ENCODE peak calls at places on chromosomes 1 and 21, in six cellular contexts. T is NCI-H1105, I is endodermal cell, E is hepatocyte, U is cardiac fibroblast, L is T-helper 2 cell. D is an unnamed sample.

GRCh38 chr1:202575906-202576653 is 134.2 kb downstream of the SYT2 start:
- DNase-seq in U (peak), L (no peak), I (no peak), E (no peak), T (no peak), D (no peak)

GRCh38 chr1:186374313-186375151 is 521 bp downstream of the TPR start:
- DNase-seq in T (peak), L (no peak), E (peak), U (peak), I (no peak), D (no peak)

GRCh38 chr1:230280054-230280795 is 145.9 kb downstream of the PGBD5 start:
- DNase-seq in U (no peak), L (no peak), E (no peak), T (no peak), I (no peak), D (no peak)

GRCh38 chr21:31524140-31524539 is 135.4 kb upstream of the SOD1 start:
- DNase-seq in U (no peak), L (no peak), T (no peak), I (peak), E (no peak), D (no peak)

GRCh38 chr1:7172804-7173203 is 387.6 kb downstream of the CAMTA1 start:
- DNase-seq in L (no peak), T (no peak), I (no peak), E (no peak), U (no peak), D (no peak)

GRCh38 chr1:32180186-32181060 is 948 bp downstream of the TXLNA start:
- DNase-seq in I (peak), U (peak), E (peak), T (no peak), L (no peak), D (peak)

GRCh38 chr1:36109041-36109679 is 15.9 kb downstream of the COL8A2 start:
- DNase-seq in E (peak), L (no peak), I (no peak), U (peak), T (no peak), D (no peak)

GRCh38 chr1:4345126-4345525 is 309.3 kb upstream of the AJAP1 start:
- DNase-seq in L (no peak), U (no peak), E (no peak), T (no peak), I (no peak), D (no peak)

GRCh38 chr1:236568285-236568894 is 35.9 kb downstream of the HEATR1 start:
- DNase-seq in U (no peak), L (no peak), E (no peak), T (no peak), I (no peak), D (no peak)

GRCh38 chr1:244273845-244274619 is 177.7 kb downstream of the ADSS2 start:
- DNase-seq in T (no peak), L (no peak), E (peak), U (peak), I (peak), D (no peak)

GRCh38 chr1:11337536-11338350 is 64.7 kb downstream of the UBIAD1 start:
- DNase-seq in L (peak), I (peak), E (peak), U (peak), T (peak), D (peak)

GRCh38 chr21:45102391-45102932 is 28.1 kb downstream of the ADARB1 start:
- DNase-seq in E (no peak), U (peak), T (no peak), L (no peak), I (no peak), D (no peak)

GRCh38 chr1:114670083-114671010 is 498 bp upstream of the DENND2C start:
- DNase-seq in L (peak), T (peak), E (peak), I (peak), U (peak), D (peak)

GRCh38 chr1:99230695-99231094 is 33.6 kb upstream of the PLPPR4 start:
- DNase-seq in L (no peak), I (no peak), T (no peak), U (no peak), E (no peak), D (no peak)

GRCh38 chr21:16198546-16198945 is 468.8 kb downstream of the USP25 start:
- DNase-seq in L (no peak), I (no peak), U (peak), E (no peak), T (no peak), D (no peak)

GRCh38 chr1:90709535-90709934 is 7.6 kb downstream of the BARHL2 start:
- DNase-seq in U (no peak), L (no peak), T (no peak), I (no peak), E (no peak), D (no peak)

GRCh38 chr1:191419842-191420241 is 738.4 kb upstream of the RGS18 start:
- DNase-seq in U (no peak), T (no peak), I (no peak), L (no peak), E (no peak), D (no peak)

GRCh38 chr1:11977625-11978024 is 2.6 kb upstream of the MFN2 start:
- DNase-seq in E (no peak), U (no peak), T (no peak), L (no peak), I (no peak), D (no peak)

GRCh38 chr21:37370152-37371040 is 3.8 kb downstream of the DYRK1A start:
- DNase-seq in T (no peak), L (no peak), E (no peak), U (peak), I (no peak), D (no peak)

GRCh38 chr1:179588425-179589024 is 3.1 kb upstream of the TDRD5 start:
- DNase-seq in U (no peak), L (no peak), E (no peak), T (no peak), I (no peak), D (no peak)

GRCh38 chr1:201694615-201695335 is 134.2 kb upstream of the IPO9 start:
- DNase-seq in U (no peak), T (no peak), L (no peak), I (no peak), E (no peak), D (no peak)

GRCh38 chr1:144101397-144102050 is 129.7 kb upstream of the FAM72C start:
- DNase-seq in L (peak), T (no peak), U (no peak), I (no peak), E (peak), D (peak)

GRCh38 chr21:26719750-26720149 is 125.5 kb downstream of the ADAMTS1 start:
- DNase-seq in L (no peak), E (no peak), U (no peak), I (no peak), T (no peak), D (no peak)

GRCh38 chr1:1292442-1292779 is 12.2 kb downstream of the SCNN1D start:
- DNase-seq in L (no peak), T (no peak), E (no peak), I (no peak), U (no peak), D (no peak)

GRCh38 chr1:29539971-29540370 is 303.6 kb downstream of the PTPRU start:
- DNase-seq in I (peak), T (no peak), L (no peak), U (no peak), E (no peak), D (no peak)

GRCh38 chr1:52571783-52572182 is 18.9 kb upstream of the TUT4 start:
- DNase-seq in T (no peak), I (no peak), L (no peak), E (no peak), U (peak), D (no peak)

GRCh38 chr1:220007438-220007837 is 38.9 kb downstream of the EPRS1 start:
- DNase-seq in I (no peak), E (no peak), T (no peak), U (no peak), L (no peak), D (no peak)

GRCh38 chr21:27134513-27134912 is 167.6 kb upstream of the ADAMTS5 start:
- DNase-seq in U (peak), T (no peak), E (no peak), L (no peak), I (no peak), D (no peak)

GRCh38 chr1:18603212-18603852 is 27.3 kb upstream of the PAX7 start:
- DNase-seq in T (no peak), U (no peak), L (no peak), E (no peak), I (peak), D (no peak)

GRCh38 chr1:209238356-209238755 is 345.2 kb upstream of the CAMK1G start:
- DNase-seq in I (no peak), L (no peak), T (no peak), E (no peak), U (no peak), D (no peak)

GRCh38 chr1:49016030-49016991 is 239.6 kb upstream of the BEND5 start:
- DNase-seq in E (no peak), I (peak), U (no peak), L (no peak), T (no peak), D (no peak)

GRCh38 chr1:111392042-111392441 is 35.5 kb downstream of the OVGP1 start:
- DNase-seq in U (no peak), E (no peak), T (no peak), L (no peak), I (no peak), D (no peak)

GRCh38 chr1:199742547-199742946 is 285.0 kb upstream of the NR5A2 start:
- DNase-seq in E (peak), I (no peak), T (no peak), L (no peak), U (peak), D (no peak)

GRCh38 chr1:154623358-154623757 is 15.4 kb upstream of the ADAR start:
- DNase-seq in L (no peak), E (no peak), I (no peak), U (no peak), T (no peak), D (no peak)

GRCh38 chr1:181936768-181937581 is 124.5 kb downstream of the ZNF648 start:
- DNase-seq in I (peak), U (no peak), L (no peak), T (peak), E (peak), D (no peak)

GRCh38 chr1:112761714-112762480 is 46.8 kb upstream of the PPM1J start:
- DNase-seq in T (no peak), E (no peak), I (no peak), U (no peak), L (no peak), D (no peak)

GRCh38 chr1:43691871-43692815 is 15.2 kb upstream of the ST3GAL3 start:
- DNase-seq in L (no peak), T (no peak), I (no peak), U (no peak), E (no peak), D (no peak)